ENCODE peak calls at places on chromosomes 6 and 20, in ten cellular contexts. X is heart right ventricle, V is body of pancreas, J is MM.1S, R is ovary, H is lung, Z is fibroblast of lung, W is tibial artery, Y is pancreas, G is left lung. T is an unnamed sample. For H3K4me1, the result is how much of the 10 kb centered on the place peaks cover.

GRCh38 chr6:83870649-83871048 is 11.2 kb downstream of the CYB5R4 start:
- DNase-seq in J (no peak), Y (no peak), W (no peak), H (no peak), G (no peak), R (no peak), Z (no peak), X (no peak), V (no peak), T (no peak)

GRCh38 chr20:18839507-18840247 is 26.1 kb downstream of the SCP2D1 start:
- DNase-seq in Z (no peak), V (no peak), Y (no peak), H (no peak), G (no peak), R (no peak), W (no peak), J (no peak), X (no peak), T (no peak)

GRCh38 chr6:101776919-101777350 is 383.4 kb downstream of the GRIK2 start:
- DNase-seq in V (no peak), R (no peak), Y (no peak), G (no peak), Z (no peak), H (no peak), W (no peak), J (no peak), X (no peak), T (no peak)

GRCh38 chr20:59576216-59576953 is 28.0 kb upstream of the PHACTR3 start:
- DNase-seq in V (no peak), R (peak), Z (no peak), W (peak), X (no peak), Y (no peak), H (no peak), G (no peak), J (no peak), T (no peak)

GRCh38 chr20:44212792-44213191 is 2.2 kb upstream of the OSER1 start:
- DNase-seq in X (no peak), H (no peak), R (no peak), W (no peak), G (no peak), J (no peak), V (no peak), Z (no peak), Y (no peak), T (no peak)

GRCh38 chr6:150203378-150203777 is 60.5 kb downstream of the PPP1R14C start:
- DNase-seq in H (no peak), J (no peak), R (no peak), Z (no peak), Y (no peak), W (no peak), G (no peak), V (no peak), X (no peak), T (no peak)

GRCh38 chr20:52683761-52684160 is 288.4 kb upstream of the TSHZ2 start:
- DNase-seq in G (no peak), W (no peak), J (no peak), V (no peak), R (no peak), X (no peak), Z (no peak), H (no peak), Y (no peak), T (no peak)

GRCh38 chr6:45843848-45844521 is 171.7 kb downstream of the CLIC5 start:
- DNase-seq in H (no peak), W (no peak), J (no peak), Y (no peak), G (no peak), X (no peak), Z (peak), V (no peak), R (no peak), T (no peak)

GRCh38 chr6:122640377-122640776 is 30.2 kb downstream of the PKIB start:
- DNase-seq in Y (no peak), J (no peak), G (no peak), W (no peak), Z (no peak), X (no peak), H (no peak), V (no peak), R (no peak), T (no peak)

GRCh38 chr20:6122111-6122872 is 538 bp downstream of the FERMT1 start:
- DNase-seq in Y (peak), W (no peak), X (no peak), Z (peak), R (no peak), J (peak), G (no peak), H (no peak), V (no peak), T (no peak)

GRCh38 chr6:1322206-1322605 is 10.3 kb downstream of the FOXQ1 start:
- DNase-seq in G (no peak), Z (no peak), J (no peak), H (no peak), R (no peak), X (no peak), W (no peak), V (no peak), Y (no peak), T (no peak)
- H3K4me1 ChIP-seq in G (under half), Z (under half), J (under half), H (under half), R (under half), X (under half), W (under half), V (under half), Y (under half), T (under half)

GRCh38 chr6:165861226-165861625 is 198.2 kb upstream of the PDE10A start:
- DNase-seq in H (no peak), W (no peak), X (no peak), R (no peak), G (no peak), Z (no peak), J (no peak), V (no peak), Y (no peak), T (no peak)
- TF ChIP-seq CTCF in H (no peak), W (no peak), X (no peak), R (no peak), G (no peak), Z (no peak), J (no peak), V (no peak), Y (no peak), T (no peak)

GRCh38 chr6:47478233-47479155 is 905 bp downstream of the CD2AP start:
- DNase-seq in Y (no peak), Z (peak), V (peak), H (no peak), W (no peak), J (peak), R (no peak), X (no peak), G (no peak), T (no peak)

GRCh38 chr6:47481806-47482205 is 4.2 kb downstream of the CD2AP start:
- DNase-seq in G (no peak), R (no peak), W (no peak), Z (no peak), J (no peak), Y (no peak), V (no peak), H (no peak), X (no peak), T (no peak)

GRCh38 chr6:47477497-47478232 is at the start of gene CD2AP:
- DNase-seq in R (peak), Z (peak), J (peak), G (peak), W (peak), X (peak), H (peak), V (peak), Y (peak), T (peak)

GRCh38 chr6:47479156-47479541 is 1.6 kb downstream of the CD2AP start:
- DNase-seq in Z (peak), G (no peak), H (no peak), J (no peak), W (no peak), Y (no peak), V (no peak), X (no peak), R (no peak), T (no peak)

DNA sequence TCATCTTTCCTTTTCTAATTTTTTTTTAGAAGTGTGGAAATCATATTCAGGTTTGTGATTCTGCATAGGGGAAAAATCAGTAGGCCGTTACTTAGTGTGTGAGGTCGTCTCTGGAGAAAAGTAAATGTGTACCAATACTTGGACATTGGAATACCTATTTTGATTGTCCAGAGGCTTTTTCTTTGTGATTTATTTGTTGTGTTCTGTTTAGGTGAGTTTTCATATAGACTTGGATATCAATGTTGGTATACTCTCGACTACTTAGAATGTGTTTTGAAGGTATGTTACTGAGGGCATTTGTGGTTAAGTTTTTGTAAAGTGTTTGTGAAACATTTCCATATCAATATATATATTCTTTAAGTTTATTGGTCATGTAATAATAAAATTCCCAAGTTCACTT is 2.3 kb downstream of the CD2AP start:
- DNase-seq in Y (no peak), X (no peak), J (no peak), Z (no peak), R (no peak), G (no peak), H (no peak), W (no peak), V (no peak), T (no peak)
- H3K4me3 ChIP-seq in Y (no peak), X (no peak), J (peak), Z (peak), R (no peak), G (peak), H (no peak), W (no peak), V (no peak), T (no peak)

GRCh38 chr20:35274172-35275092 is 3.5 kb downstream of the MMP24OS start:
- DNase-seq in G (peak), Y (no peak), W (no peak), J (no peak), H (no peak), Z (no peak), X (no peak), R (no peak), V (no peak), T (no peak)

GRCh38 chr20:35270021-35270902 is 7.7 kb downstream of the MMP24OS start:
- DNase-seq in W (no peak), X (no peak), Z (no peak), H (no peak), R (no peak), G (no peak), J (no peak), Y (no peak), V (no peak), T (no peak)

GRCh38 chr20:35271073-35271882 is 6.6 kb downstream of the MMP24OS start:
- DNase-seq in Z (no peak), G (no peak), Y (no peak), J (no peak), W (no peak), X (no peak), H (no peak), R (no peak), V (no peak), T (no peak)

GRCh38 chr20:35273449-35274171 is 4.3 kb downstream of the MMP24OS start:
- DNase-seq in Z (no peak), J (no peak), W (no peak), V (peak), H (no peak), X (peak), G (no peak), Y (peak), R (no peak), T (no peak)

GRCh38 chr20:35271904-35272303 is 6.0 kb downstream of the MMP24OS start:
- DNase-seq in V (no peak), X (no peak), W (no peak), R (no peak), H (no peak), G (no peak), Y (no peak), J (no peak), Z (no peak), T (no peak)
- H3K4me1 ChIP-seq in V (under half), X (under half), W (under half), R (under half), H (under half), G (under half), Y (under half), J (under half), Z (under half), T (under half)

GRCh38 chr6:160768101-160768500 is 66.1 kb downstream of the PLG start:
- DNase-seq in X (no peak), V (no peak), Z (no peak), G (no peak), J (no peak), W (no peak), R (no peak), Y (no peak), H (no peak), T (no peak)
- TF ChIP-seq CTCF in X (no peak), V (no peak), Z (no peak), G (no peak), J (no peak), W (no peak), R (no peak), Y (no peak), H (no peak), T (no peak)

DNA sequence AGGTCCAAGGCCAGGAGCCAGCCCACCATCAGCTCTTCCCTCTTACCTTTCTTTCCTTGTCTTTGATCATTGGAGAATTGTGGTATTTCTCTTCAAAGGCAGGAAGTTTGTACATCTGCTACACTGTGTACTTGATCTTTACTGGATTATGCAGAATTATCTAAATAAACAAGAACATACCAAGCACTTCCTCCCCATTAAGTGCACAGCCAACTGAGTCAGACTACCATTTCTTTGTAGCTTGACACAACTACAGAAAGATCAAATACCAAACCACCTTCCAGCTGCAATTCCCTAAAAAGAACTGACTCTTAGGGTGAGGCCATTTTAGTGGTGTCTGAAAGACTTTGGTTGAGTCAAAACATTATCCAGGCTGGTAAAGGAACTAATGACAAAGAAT is 195.2 kb downstream of the HDGFL1 start:
- DNase-seq in G (no peak), V (no peak), R (no peak), J (no peak), W (no peak), Y (no peak), Z (peak), H (no peak), X (no peak), T (no peak)
- H3K4me3 ChIP-seq in G (no peak), V (no peak), R (no peak), J (no peak), W (no peak), Y (no peak), Z (no peak), H (no peak), X (no peak), T (no peak)

DNA sequence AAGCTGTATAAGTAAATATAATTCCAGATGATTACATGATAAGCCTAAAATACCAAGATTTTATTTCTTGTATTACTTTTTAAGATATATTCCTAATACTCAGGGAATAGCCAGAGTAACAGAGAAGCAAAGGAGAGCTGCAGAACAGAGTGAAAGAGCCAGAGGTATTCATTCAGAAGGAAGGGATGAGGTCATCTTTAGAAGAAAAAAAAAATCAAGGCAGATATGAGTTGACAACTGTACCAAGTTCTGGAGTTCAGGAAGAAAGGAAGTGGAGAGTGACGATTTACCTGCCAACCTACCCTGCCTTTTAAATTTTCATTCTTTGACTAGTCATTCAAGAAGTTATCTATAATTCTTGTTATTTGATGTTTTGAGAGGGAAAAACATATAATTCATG is 28.8 kb upstream of the NHSL1 start:
- DNase-seq in Y (no peak), R (no peak), J (no peak), V (no peak), Z (peak), W (no peak), X (no peak), G (no peak), H (no peak), T (no peak)
- H3K4me1 ChIP-seq in Y (under half), R (under half), J (under half), V (under half), Z (under half), W (under half), X (under half), G (under half), H (under half), T (under half)

DNA sequence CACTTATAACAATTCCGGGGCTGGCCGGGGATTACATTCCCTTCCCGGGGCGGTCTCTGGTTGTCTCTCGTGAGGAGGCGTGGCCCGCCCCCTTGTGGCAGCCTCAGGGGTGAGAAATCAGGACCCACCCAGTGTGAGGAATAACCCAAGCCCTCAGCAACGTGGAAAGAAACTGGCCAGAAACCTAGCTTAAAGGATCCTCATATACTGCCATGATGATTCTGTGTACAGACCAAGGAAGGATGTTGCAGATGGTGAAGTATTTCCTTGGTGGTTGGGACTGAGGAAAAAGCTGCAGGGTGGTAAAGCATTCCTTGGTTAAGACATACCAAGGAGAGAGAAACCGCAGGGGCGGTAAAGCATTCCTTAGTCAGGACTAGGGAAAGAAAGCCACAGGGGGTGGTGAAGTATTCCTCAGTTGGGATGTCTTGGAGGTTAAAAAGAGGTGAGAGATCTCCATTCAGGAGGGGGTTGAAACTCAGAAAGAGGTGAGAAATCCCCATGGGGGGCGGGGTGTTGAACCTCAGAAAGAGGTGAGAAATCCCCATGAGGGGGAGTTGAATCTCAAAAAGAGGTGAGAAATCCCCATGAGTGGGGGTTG is 238.2 kb downstream of the RNGTT start:
- DNase-seq in V (peak), H (no peak), X (peak), R (no peak), Y (no peak), J (no peak), Z (peak), G (peak), W (no peak), T (no peak)
- TF ChIP-seq CTCF in V (no peak), H (no peak), X (peak), R (no peak), Y (no peak), J (no peak), Z (peak), G (no peak), W (no peak), T (no peak)

T was measured in uterus.